ENCODE peak calls at places on chromosomes 13 and 19, in seven cellular contexts. F, E, Q, N, M, H and P are unnamed samples.

GRCh38 chr13:107376393-107377085 is 808.6 kb upstream of the ARGLU1 start:
- DNase-seq in N (peak; percentile 80), F (no peak), M (no peak), Q (no peak), H (no peak), E (no peak), P (no peak)

GRCh38 chr13:80340643-80341097 is 256 bp downstream of the SPRY2 start:
- DNase-seq in Q (no peak), M (peak; percentile 54), H (no peak), F (no peak), E (peak; percentile 77), N (peak; percentile 32), P (no peak)

GRCh38 chr13:100035936-100036335 is 53.0 kb upstream of the PCCA start:
- DNase-seq in E (no peak), H (no peak), N (no peak), Q (no peak), M (no peak), F (no peak), P (no peak)

GRCh38 chr13:64234255-64234654 is 2818.6 kb upstream of the PCDH20 start:
- DNase-seq in F (no peak), Q (no peak), N (no peak), M (no peak), H (no peak), E (peak; percentile 78), P (no peak)

GRCh38 chr19:8607386-8607785 is 3.1 kb downstream of the ADAMTS10 start:
- DNase-seq in Q (no peak), E (peak; percentile 91), F (no peak), N (no peak), M (no peak), H (no peak), P (no peak)

GRCh38 chr13:95656386-95657015 is 12.0 kb upstream of the DZIP1 start:
- DNase-seq in M (no peak), Q (no peak), F (no peak), E (no peak), N (no peak), H (no peak), P (no peak)

GRCh38 chr13:45278096-45278645 is 62.8 kb downstream of the TPT1 start:
- DNase-seq in M (no peak), F (no peak), H (no peak), E (peak; percentile 21), Q (no peak), N (no peak), P (no peak)

GRCh38 chr19:19463348-19464117 is 51.8 kb downstream of the TSSK6 start:
- DNase-seq in Q (peak; percentile 64), E (peak; percentile 82), N (no peak), H (no peak), M (no peak), F (no peak), P (no peak)

GRCh38 chr13:60078226-60078625 is 85.5 kb downstream of the DIAPH3 start:
- DNase-seq in F (no peak), E (no peak), M (no peak), N (no peak), H (no peak), Q (no peak), P (no peak)

GRCh38 chr13:40994581-40995230 is 24.4 kb downstream of the ELF1 start:
- DNase-seq in E (no peak), H (no peak), Q (no peak), M (no peak), N (no peak), F (no peak), P (no peak)

GRCh38 chr13:32737111-32737571 is 150.9 kb downstream of the PDS5B start:
- DNase-seq in M (peak; percentile 30), F (no peak), Q (peak; percentile 38), E (peak; percentile 51), H (no peak), N (no peak), P (no peak)

GRCh38 chr19:38062959-38063786 is 156.2 kb downstream of the SIPA1L3 start:
- DNase-seq in H (no peak), E (no peak), N (peak; percentile 90), Q (no peak), F (no peak), M (no peak), P (no peak)

GRCh38 chr13:74715718-74716117 is 581.5 kb upstream of the KLF12 start:
- DNase-seq in N (no peak), H (no peak), E (peak; percentile 59), M (no peak), F (no peak), Q (no peak), P (no peak)

GRCh38 chr19:6273701-6274601 is 5.8 kb downstream of the MLLT1 start:
- DNase-seq in M (no peak), E (peak; percentile 95), F (peak; percentile 73), N (no peak), Q (peak; percentile 75), H (no peak), P (peak; percentile 77)

GRCh38 chr13:50593228-50593627 is 250.3 kb downstream of the DLEU7 start:
- DNase-seq in M (no peak), E (no peak), N (no peak), Q (no peak), H (no peak), F (no peak), P (no peak)

GRCh38 chr19:11460207-11460606 is 20.6 kb downstream of the ELAVL3 start:
- DNase-seq in F (no peak), M (no peak), E (no peak), Q (no peak), H (no peak), N (no peak), P (no peak)

GRCh38 chr19:3457531-3458228 is 22.6 kb downstream of the SMIM24 start:
- DNase-seq in M (no peak), H (no peak), E (no peak), N (no peak), Q (no peak), F (no peak), P (no peak)

GRCh38 chr13:60112771-60113170 is 51.0 kb downstream of the DIAPH3 start:
- DNase-seq in F (peak; percentile 7), H (no peak), Q (no peak), N (no peak), M (no peak), E (peak; percentile 76), P (no peak)

GRCh38 chr19:5035105-5035761 is 66.3 kb downstream of the KDM4B start:
- DNase-seq in F (no peak), H (no peak), Q (no peak), M (no peak), N (no peak), E (no peak), P (no peak)

GRCh38 chr19:322616-323015 is 22.0 kb downstream of the MIER2 start:
- DNase-seq in E (no peak), F (no peak), Q (no peak), H (no peak), M (no peak), N (no peak), P (no peak)

GRCh38 chr19:49976496-49976895 is 15.5 kb upstream of the SIGLEC11 start:
- DNase-seq in Q (no peak), F (no peak), H (no peak), E (no peak), M (no peak), N (no peak), P (no peak)

GRCh38 chr13:62280590-62280989 is 864.9 kb upstream of the PCDH20 start:
- DNase-seq in E (no peak), N (no peak), F (no peak), H (no peak), Q (no peak), M (no peak), P (no peak)

GRCh38 chr13:47036291-47037008 is 139.6 kb upstream of the HTR2A start:
- DNase-seq in E (no peak), H (no peak), F (no peak), M (no peak), N (no peak), Q (peak; percentile 79), P (no peak)

GRCh38 chr13:34003712-34004111 is 185.8 kb downstream of the RFC3 start:
- DNase-seq in E (no peak), H (no peak), Q (no peak), M (no peak), N (no peak), F (no peak), P (no peak)

GRCh38 chr19:38433268-38433733 is at the start of gene RYR1:
- DNase-seq in E (no peak), N (no peak), H (peak; percentile 61), M (peak; percentile 11), F (no peak), Q (no peak), P (no peak)

GRCh38 chr19:5113101-5113557 is 144.2 kb downstream of the KDM4B start:
- DNase-seq in N (no peak), E (peak; percentile 16), H (no peak), M (no peak), F (no peak), Q (no peak), P (no peak)

GRCh38 chr13:106306748-106307277 is 228.6 kb downstream of the EFNB2 start:
- DNase-seq in Q (no peak), E (no peak), M (no peak), H (no peak), N (no peak), F (no peak), P (no peak)

GRCh38 chr19:10517760-10518443 is 655 bp upstream of the S1PR5 start:
- DNase-seq in F (no peak), E (peak; percentile 29), Q (peak; percentile 13), H (no peak), M (peak; percentile 14), N (no peak), P (no peak)

GRCh38 chr13:110582421-110582954 is 21.0 kb upstream of the RAB20 start:
- DNase-seq in H (no peak), N (no peak), M (no peak), F (no peak), E (no peak), Q (no peak), P (no peak)

GRCh38 chr13:20652946-20653345 is 50.6 kb upstream of the IL17D start:
- DNase-seq in E (no peak), Q (no peak), F (no peak), H (no peak), N (no peak), M (no peak), P (no peak)

GRCh38 chr19:45939792-45940514 is 25.4 kb upstream of the NANOS2 start:
- DNase-seq in M (no peak), N (no peak), F (no peak), H (no peak), Q (no peak), E (no peak), P (no peak)

GRCh38 chr19:11673608-11674041 is 65.1 kb downstream of the ZNF823 start:
- DNase-seq in M (no peak), F (peak; percentile 23), E (peak; percentile 71), N (no peak), H (peak; percentile 47), Q (peak; percentile 76), P (no peak)

GRCh38 chr19:38737921-38738731 is 6.1 kb downstream of the CAPN12 start:
- DNase-seq in N (no peak), E (no peak), M (no peak), F (no peak), H (no peak), Q (no peak), P (no peak)